ENCODE peak calls at places on chromosomes 7 and 10, in five cellular contexts. R is iPS DF 19.7, I is astrocyte of the spinal cord, P is NCI-H1105 treated with DMSO at 0.1 percent for 48 hours, W is hepatocyte. G is an unnamed sample.

GRCh38 chr10:49096890-49097445 is 18.4 kb downstream of the VSTM4 start:
- DNase-seq in R (no peak), I (no peak), P (no peak), W (no peak), G (no peak)

GRCh38 chr10:79152423-79152817 is 83.7 kb downstream of the ZMIZ1 start:
- DNase-seq in R (no peak), I (no peak), P (no peak), W (no peak), G (peak)

GRCh38 chr10:101096378-101096777 is 34.6 kb downstream of the KAZALD1 start:
- DNase-seq in R (no peak), I (no peak), P (no peak), W (no peak), G (no peak)

GRCh38 chr10:94183666-94184264 is 179.0 kb downstream of the NOC3L start:
- DNase-seq in R (no peak), I (peak), P (no peak), W (no peak), G (peak)

GRCh38 chr10:69826094-69826493 is 24.4 kb downstream of the COL13A1 start:
- DNase-seq in R (no peak), I (no peak), P (no peak), W (no peak), G (no peak)

GRCh38 chr7:120714945-120715344 is 143.0 kb downstream of the TSPAN12 start:
- DNase-seq in R (no peak), I (peak), P (no peak), W (no peak), G (peak)

GRCh38 chr7:131827421-131827820 is 271.0 kb upstream of the PODXL start:
- DNase-seq in R (no peak), I (peak), P (no peak), W (no peak), G (peak)

GRCh38 chr7:79403879-79404278 is 49.6 kb downstream of the MAGI2 start:
- DNase-seq in R (no peak), I (no peak), P (peak), W (no peak), G (no peak)

GRCh38 chr10:109454691-109455090 is 468.6 kb downstream of the XPNPEP1 start:
- DNase-seq in R (no peak), I (no peak), P (no peak), W (no peak), G (peak)

GRCh38 chr7:69276011-69276729 is 322.1 kb upstream of the AUTS2 start:
- DNase-seq in R (no peak), I (no peak), P (no peak), W (peak), G (no peak)

GRCh38 chr10:106577266-106577665 is 587.2 kb downstream of the SORCS1 start:
- DNase-seq in R (peak), I (peak), P (no peak), W (peak), G (peak)

GRCh38 chr7:79636849-79637248 is 183.4 kb upstream of the MAGI2 start:
- DNase-seq in R (no peak), I (no peak), P (no peak), W (no peak), G (no peak)

GRCh38 chr10:118101501-118101900 is 54.8 kb upstream of the RAB11FIP2 start:
- DNase-seq in R (no peak), I (peak), P (no peak), W (no peak), G (no peak)

GRCh38 chr10:79582096-79582495 is 21.9 kb upstream of the SFTPA2 start:
- DNase-seq in R (no peak), I (no peak), P (no peak), W (no peak), G (no peak)

GRCh38 chr7:130896051-130896881 is 162.3 kb upstream of the KLF14 start:
- DNase-seq in R (no peak), I (no peak), P (no peak), W (no peak), G (no peak)

GRCh38 chr10:24952146-24952700 is at the start of gene PRTFDC1:
- DNase-seq in R (no peak), I (no peak), P (peak), W (peak), G (no peak)

GRCh38 chr7:21028186-21028989 is 241.7 kb upstream of the SP8 start:
- DNase-seq in R (no peak), I (peak), P (peak), W (peak), G (peak)

GRCh38 chr7:74228951-74229900 is 19.4 kb downstream of the LAT2 start:
- DNase-seq in R (no peak), I (no peak), P (no peak), W (no peak), G (no peak)

GRCh38 chr7:103791894-103792293 is 197.6 kb downstream of the RELN start:
- DNase-seq in R (no peak), I (no peak), P (no peak), W (no peak), G (no peak)